ENCODE peak calls at places on chromosomes 3 and 15, in eight cellular contexts. One of them, this sample, is unnamed.

GRCh38 chr3:139655880-139656279 is 21.9 kb downstream of the NMNAT3 start:
- DNase-seq in activated gamma-delta T cell treated with Interleukin-2 at 50 U/mL for 16 hours: no peak
- DNase-seq in suprapubic skin: no peak
- DNase-seq in M059J: no peak
- DNase-seq in NCI-H1417: no peak
- DNase-seq in Peyer's patch: no peak
- DNase-seq in HTR-8/SVneo: no peak
- DNase-seq in T-helper 9 cell: no peak
- DNase-seq in this sample: no peak

GRCh38 chr3:109729111-109729510 is 391.8 kb upstream of the DPPA4 start:
- DNase-seq in activated gamma-delta T cell treated with Interleukin-2 at 50 U/mL for 16 hours: no peak
- DNase-seq in suprapubic skin: no peak
- DNase-seq in M059J: no peak
- DNase-seq in NCI-H1417: no peak
- DNase-seq in Peyer's patch: no peak
- DNase-seq in HTR-8/SVneo: no peak
- DNase-seq in T-helper 9 cell: no peak
- DNase-seq in this sample: no peak

GRCh38 chr3:49022751-49023171 is 840 bp downstream of the NDUFAF3 start:
- DNase-seq in activated gamma-delta T cell treated with Interleukin-2 at 50 U/mL for 16 hours: no peak
- DNase-seq in suprapubic skin: peak
- DNase-seq in M059J: peak
- DNase-seq in NCI-H1417: no peak
- DNase-seq in Peyer's patch: no peak
- DNase-seq in HTR-8/SVneo: no peak
- DNase-seq in T-helper 9 cell: no peak
- DNase-seq in this sample: no peak

GRCh38 chr3:152046280-152046679 is 172.8 kb downstream of the SUCNR1 start:
- DNase-seq in activated gamma-delta T cell treated with Interleukin-2 at 50 U/mL for 16 hours: no peak
- DNase-seq in suprapubic skin: no peak
- DNase-seq in M059J: no peak
- DNase-seq in NCI-H1417: no peak
- DNase-seq in Peyer's patch: no peak
- DNase-seq in HTR-8/SVneo: no peak
- DNase-seq in T-helper 9 cell: no peak
- DNase-seq in this sample: no peak

GRCh38 chr15:36156855-36157521 is 422.4 kb upstream of the CDIN1 start:
- DNase-seq in activated gamma-delta T cell treated with Interleukin-2 at 50 U/mL for 16 hours: no peak
- DNase-seq in suprapubic skin: peak
- DNase-seq in M059J: peak
- DNase-seq in NCI-H1417: no peak
- DNase-seq in Peyer's patch: no peak
- DNase-seq in HTR-8/SVneo: peak
- DNase-seq in T-helper 9 cell: no peak
- DNase-seq in this sample: no peak

GRCh38 chr15:86362556-86362955 is 282.9 kb downstream of the AGBL1 start:
- DNase-seq in activated gamma-delta T cell treated with Interleukin-2 at 50 U/mL for 16 hours: no peak
- DNase-seq in suprapubic skin: no peak
- DNase-seq in M059J: peak
- DNase-seq in NCI-H1417: no peak
- DNase-seq in Peyer's patch: no peak
- DNase-seq in HTR-8/SVneo: no peak
- DNase-seq in T-helper 9 cell: no peak
- DNase-seq in this sample: no peak

GRCh38 chr15:75049392-75049791 is 26.0 kb downstream of the PPCDC start:
- DNase-seq in activated gamma-delta T cell treated with Interleukin-2 at 50 U/mL for 16 hours: no peak
- DNase-seq in suprapubic skin: no peak
- DNase-seq in M059J: no peak
- DNase-seq in NCI-H1417: no peak
- DNase-seq in Peyer's patch: no peak
- DNase-seq in HTR-8/SVneo: no peak
- DNase-seq in T-helper 9 cell: no peak
- DNase-seq in this sample: no peak

GRCh38 chr3:112774293-112774926 is 72.3 kb downstream of the CD200R1L start:
- DNase-seq in activated gamma-delta T cell treated with Interleukin-2 at 50 U/mL for 16 hours: no peak
- DNase-seq in suprapubic skin: no peak
- DNase-seq in M059J: peak
- DNase-seq in NCI-H1417: no peak
- DNase-seq in Peyer's patch: no peak
- DNase-seq in HTR-8/SVneo: no peak
- DNase-seq in T-helper 9 cell: no peak
- DNase-seq in this sample: no peak

GRCh38 chr3:132261501-132261900 is 55.7 kb upstream of the ACP3 start:
- DNase-seq in activated gamma-delta T cell treated with Interleukin-2 at 50 U/mL for 16 hours: no peak
- DNase-seq in suprapubic skin: no peak
- DNase-seq in M059J: no peak
- DNase-seq in NCI-H1417: no peak
- DNase-seq in Peyer's patch: no peak
- DNase-seq in HTR-8/SVneo: no peak
- DNase-seq in T-helper 9 cell: no peak
- DNase-seq in this sample: no peak

GRCh38 chr3:34263014-34263714 is 464.7 kb downstream of the PDCD6IP start:
- DNase-seq in activated gamma-delta T cell treated with Interleukin-2 at 50 U/mL for 16 hours: no peak
- DNase-seq in suprapubic skin: no peak
- DNase-seq in M059J: no peak
- DNase-seq in NCI-H1417: no peak
- DNase-seq in Peyer's patch: no peak
- DNase-seq in HTR-8/SVneo: no peak
- DNase-seq in T-helper 9 cell: no peak
- DNase-seq in this sample: no peak

GRCh38 chr3:21274000-21274671 is 476.9 kb downstream of the ZNF385D start:
- DNase-seq in activated gamma-delta T cell treated with Interleukin-2 at 50 U/mL for 16 hours: no peak
- DNase-seq in suprapubic skin: no peak
- DNase-seq in M059J: peak
- DNase-seq in NCI-H1417: no peak
- DNase-seq in Peyer's patch: no peak
- DNase-seq in HTR-8/SVneo: no peak
- DNase-seq in T-helper 9 cell: no peak
- DNase-seq in this sample: no peak

This sample was measured in CD8-positive, alpha-beta T cell.